ENCODE peak calls at places on chromosome 19, in seven cellular contexts. M, N, H, T, J, S and G are unnamed samples.

GRCh38 chr19:46618670-46619231 is 6.1 kb downstream of the PTGIR start:
- DNase-seq in M (no peak), N (no peak), H (no peak), T (no peak), J (no peak), S (no peak), G (no peak)

GRCh38 chr19:18046066-18046718 is 38.2 kb downstream of the ARRDC2 start:
- DNase-seq in M (no peak), N (peak; percentile 82), H (peak; percentile 72), T (no peak), J (no peak), S (no peak), G (peak; percentile 68)

GRCh38 chr19:6113616-6114188 is 3.4 kb upstream of the RFX2 start:
- DNase-seq in M (no peak), N (no peak), H (no peak), T (no peak), J (no peak), S (no peak), G (no peak)

GRCh38 chr19:29421186-29421525 is 104.6 kb upstream of the VSTM2B start:
- DNase-seq in M (no peak), N (peak; percentile 32), H (no peak), T (no peak), J (no peak), S (no peak), G (no peak)

GRCh38 chr19:18915639-18916038 is 3.5 kb downstream of the COPE start:
- DNase-seq in M (no peak), N (no peak), H (no peak), T (no peak), J (no peak), S (peak; percentile 66), G (no peak)

GRCh38 chr19:52963229-52963760 is 614 bp upstream of the ZNF816 start:
- DNase-seq in M (no peak), N (no peak), H (no peak), T (no peak), J (no peak), S (no peak), G (peak; percentile 29)

GRCh38 chr19:23718802-23719201 is 31.8 kb upstream of the ZNF675 start:
- DNase-seq in M (no peak), N (no peak), H (no peak), T (no peak), J (no peak), S (no peak), G (no peak)

GRCh38 chr19:5977222-5977784 is 637 bp downstream of the RANBP3 start:
- DNase-seq in M (no peak), N (no peak), H (no peak), T (no peak), J (no peak), S (no peak), G (no peak)

GRCh38 chr19:7007859-7008258 is 13.4 kb downstream of the MBD3L2B start:
- DNase-seq in M (no peak), N (no peak), H (no peak), T (no peak), J (no peak), S (no peak), G (no peak)

GRCh38 chr19:388691-389090 is 20.3 kb downstream of the C2CD4C start:
- DNase-seq in M (no peak), N (no peak), H (no peak), T (no peak), J (no peak), S (no peak), G (no peak)

GRCh38 chr19:49560358-49560900 is 19.9 kb downstream of the NOSIP start:
- DNase-seq in M (no peak), N (no peak), H (no peak), T (no peak), J (no peak), S (peak; percentile 40), G (no peak)

GRCh38 chr19:932647-933552 is 7.1 kb downstream of the ARID3A start:
- DNase-seq in M (no peak), N (no peak), H (peak; percentile 54), T (no peak), J (no peak), S (peak; percentile 38), G (no peak)

GRCh38 chr19:11018179-11018578 is 57.3 kb downstream of the SMARCA4 start:
- DNase-seq in M (no peak), N (no peak), H (peak; percentile 11), T (no peak), J (no peak), S (no peak), G (peak; percentile 71)